ENCODE peak calls at places on chromosomes 1 and 21, in five cellular contexts. I is brain microvascular endothelial cell; Y is activated CD8-positive, alpha-beta T cell treated with anti-CD3 and anti-CD28 coated beads for 36 hours; C is lower leg skin; W is dorsolateral prefrontal cortex. P is an unnamed sample.

GRCh38 chr1:114034561-114035303 is 55.5 kb downstream of the OLFML3 start:
- DNase-seq in Y (no peak), I (no peak), C (no peak), W (no peak), P (no peak)

GRCh38 chr1:111851552-111851951 is 95.9 kb downstream of the DDX20 start:
- DNase-seq in W (no peak), Y (no peak), I (no peak), C (no peak), P (no peak)

GRCh38 chr1:81757398-81758020 is 43.2 kb upstream of the ADGRL2 start:
- DNase-seq in W (no peak), I (no peak), C (no peak), Y (no peak), P (no peak)

GRCh38 chr1:41481109-41481775 is 3.2 kb downstream of the EDN2 start:
- DNase-seq in W (no peak), I (no peak), Y (no peak), C (no peak), P (no peak)

GRCh38 chr1:33081554-33082305 is 777 bp downstream of the AZIN2 start:
- DNase-seq in W (no peak), Y (no peak), I (no peak), C (no peak), P (no peak)

GRCh38 chr1:183093821-183094287 is 70.6 kb downstream of the LAMC1 start:
- DNase-seq in Y (no peak), I (no peak), C (no peak), W (no peak), P (no peak)

GRCh38 chr21:45200596-45201296 is 86.9 kb downstream of the POFUT2 start:
- DNase-seq in W (no peak), I (no peak), Y (no peak), C (no peak), P (no peak)

GRCh38 chr1:185104083-185104482 is 52.7 kb downstream of the TRMT1L start:
- DNase-seq in I (no peak), W (no peak), Y (no peak), C (no peak), P (no peak)

GRCh38 chr1:202143011-202143767 is 1.3 kb downstream of the ARL8A start:
- DNase-seq in W (no peak), Y (peak), C (no peak), I (no peak), P (peak)

GRCh38 chr1:57278558-57278957 is 145.3 kb downstream of the DAB1 start:
- DNase-seq in I (no peak), C (no peak), Y (no peak), W (no peak), P (no peak)

GRCh38 chr1:207833381-207833780 is 77.5 kb downstream of the CD34 start:
- DNase-seq in W (no peak), I (no peak), C (peak), Y (no peak), P (no peak)

GRCh38 chr1:224565611-224566406 is 50.3 kb upstream of the CNIH3 start:
- DNase-seq in C (no peak), Y (no peak), I (no peak), W (no peak), P (no peak)

GRCh38 chr1:29599071-29599470 is 362.7 kb downstream of the PTPRU start:
- DNase-seq in C (no peak), W (no peak), I (no peak), Y (no peak), P (no peak)

GRCh38 chr1:11198851-11199628 is 9.9 kb downstream of the ANGPTL7 start:
- DNase-seq in I (no peak), C (no peak), Y (no peak), W (peak), P (no peak)

GRCh38 chr1:44811234-44811633 is 2.9 kb downstream of the BTBD19 start:
- DNase-seq in W (no peak), C (peak), Y (peak), I (no peak), P (no peak)

GRCh38 chr21:36700295-36700960 is 1.5 kb downstream of the SIM2 start:
- DNase-seq in C (no peak), Y (no peak), W (no peak), I (no peak), P (peak)

GRCh38 chr1:117017062-117017461 is 15.5 kb downstream of the CD101 start:
- DNase-seq in I (no peak), C (no peak), Y (no peak), W (peak), P (no peak)

GRCh38 chr21:40829791-40830190 is 17.2 kb downstream of the DSCAM start:
- DNase-seq in W (no peak), I (no peak), C (no peak), Y (no peak), P (no peak)

GRCh38 chr1:26284597-26285351 is 4.9 kb downstream of the SH3BGRL3 start:
- DNase-seq in Y (peak), W (peak), I (peak), C (peak), P (peak)

GRCh38 chr1:227950735-227951224 is 3.0 kb upstream of the WNT9A start:
- DNase-seq in Y (no peak), C (peak), W (no peak), I (no peak), P (no peak)

GRCh38 chr1:21325231-21325718 is 35.0 kb upstream of the ECE1 start:
- DNase-seq in C (no peak), I (no peak), W (no peak), Y (peak), P (no peak)

GRCh38 chr1:194151056-194151455 is 964.6 kb upstream of the B3GALT2 start:
- DNase-seq in C (no peak), W (no peak), I (no peak), Y (no peak), P (no peak)

GRCh38 chr1:181094813-181095212 is 6.3 kb downstream of the IER5 start:
- DNase-seq in C (no peak), Y (no peak), W (no peak), I (peak), P (no peak)

GRCh38 chr1:64100791-64101190 is 102.6 kb upstream of the UBE2U start:
- DNase-seq in W (no peak), Y (no peak), C (no peak), I (no peak), P (no peak)

GRCh38 chr1:175922254-175922881 is 179.0 kb upstream of the TNR start:
- DNase-seq in W (no peak), Y (no peak), I (no peak), C (no peak), P (no peak)

GRCh38 chr21:38953516-38953915 is 147.8 kb downstream of the ETS2 start:
- DNase-seq in Y (no peak), W (no peak), C (no peak), I (no peak), P (no peak)

GRCh38 chr1:40766017-40766416 is 17.6 kb upstream of the KCNQ4 start:
- DNase-seq in W (no peak), Y (no peak), C (no peak), I (peak), P (no peak)

GRCh38 chr1:106523448-106523847 is 533.0 kb upstream of the PRMT6 start:
- DNase-seq in Y (no peak), C (no peak), I (no peak), W (no peak), P (no peak)

GRCh38 chr1:25641931-25642611 is 25.5 kb downstream of the MAN1C1 start:
- DNase-seq in I (no peak), C (peak), Y (no peak), W (no peak), P (no peak)

GRCh38 chr1:46179138-46180081 is 3.1 kb upstream of the P3R3URF start:
- DNase-seq in I (peak), W (peak), Y (peak), C (peak), P (peak)

GRCh38 chr1:247433922-247434476 is 18.0 kb downstream of the NLRP3 start:
- DNase-seq in C (no peak), W (no peak), Y (no peak), I (no peak), P (no peak)

GRCh38 chr1:232335261-232335660 is 294.7 kb downstream of the SIPA1L2 start:
- DNase-seq in Y (peak), W (no peak), C (no peak), I (no peak), P (no peak)

GRCh38 chr1:26360051-26360806 is 6.3 kb upstream of the CRYBG2 start:
- DNase-seq in W (no peak), Y (peak), I (no peak), C (no peak), P (peak)

GRCh38 chr1:201171063-201172036 is 17.1 kb upstream of the TMEM9 start:
- DNase-seq in Y (peak), I (peak), W (peak), C (peak), P (peak)

GRCh38 chr1:70990460-70991253 is 57.0 kb downstream of the PTGER3 start:
- DNase-seq in W (no peak), I (no peak), C (no peak), Y (no peak), P (no peak)

GRCh38 chr21:44299458-44300261 is at the start of gene PFKL:
- DNase-seq in I (peak), Y (peak), W (peak), C (peak), P (peak)

GRCh38 chr1:8303141-8303540 is 14.8 kb upstream of the SLC45A1 start:
- DNase-seq in W (no peak), I (peak), C (no peak), Y (no peak), P (no peak)

GRCh38 chr1:190474587-190475305 is 2.9 kb downstream of the BRINP3 start:
- DNase-seq in I (no peak), Y (no peak), C (no peak), W (peak), P (no peak)

GRCh38 chr1:116439701-116440100 is 66.7 kb downstream of the ATP1A1 start:
- DNase-seq in Y (no peak), W (no peak), I (no peak), C (no peak), P (no peak)

GRCh38 chr1:230465701-230466100 is 39.6 kb upstream of the PGBD5 start:
- DNase-seq in Y (no peak), W (no peak), I (no peak), C (no peak), P (no peak)

DNA sequence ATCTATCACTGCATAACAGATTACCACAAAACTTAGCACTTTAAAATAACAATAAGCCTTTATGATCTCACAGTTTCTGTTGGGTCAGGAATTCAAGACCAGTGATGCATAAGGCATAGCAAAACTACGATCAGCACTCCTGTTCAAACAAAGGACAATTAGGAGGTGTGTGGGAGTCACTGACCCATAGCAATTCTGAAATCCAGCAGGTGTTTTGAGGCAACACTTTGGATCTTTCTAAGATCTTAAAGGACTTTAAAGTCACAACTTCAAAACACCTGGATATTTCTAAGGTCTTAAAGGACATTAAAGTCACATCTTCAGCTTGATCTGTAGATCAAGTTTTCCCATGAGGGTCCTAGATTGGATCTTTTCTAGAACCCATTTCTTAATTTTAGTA is 35.3 kb downstream of the AKT3 start:
- DNase-seq in I (no peak), Y (no peak), C (no peak), W (no peak), P (no peak)
- TF ChIP-seq CTCF in I (no peak), Y (no peak), C (no peak), W (no peak), P (no peak)

GRCh38 chr1:17739050-17739449 is 16.1 kb upstream of the ACTL8 start:
- DNase-seq in C (no peak), W (no peak), I (no peak), Y (no peak), P (no peak)

GRCh38 chr1:17743028-17743706 is 12.0 kb upstream of the ACTL8 start:
- DNase-seq in I (no peak), W (no peak), Y (no peak), C (no peak), P (no peak)

GRCh38 chr1:17742590-17742989 is 12.5 kb upstream of the ACTL8 start:
- DNase-seq in I (no peak), Y (no peak), C (no peak), W (no peak), P (no peak)

GRCh38 chr1:17743925-17744324 is 11.2 kb upstream of the ACTL8 start:
- DNase-seq in C (no peak), W (no peak), Y (no peak), I (no peak), P (no peak)

DNA sequence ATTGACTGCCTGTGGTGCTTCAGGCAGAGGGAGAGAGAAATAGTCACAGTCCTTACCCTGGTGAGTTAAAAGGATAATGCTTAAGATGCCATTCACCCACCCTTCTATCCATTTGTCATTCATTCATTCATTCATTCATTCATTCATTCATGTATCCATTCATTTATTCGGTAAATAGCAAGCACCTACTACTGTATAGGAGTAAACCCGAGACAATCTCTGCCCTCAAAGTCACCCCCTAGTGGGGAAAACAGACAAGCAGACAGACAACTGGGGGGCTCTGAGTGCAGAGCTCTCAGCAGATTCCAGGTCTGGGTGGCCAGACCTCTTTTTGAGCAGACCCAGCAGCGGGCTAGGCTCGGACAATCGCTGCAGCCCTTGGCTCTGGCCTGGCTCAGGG is 14.1 kb upstream of the ACTL8 start:
- DNase-seq in C (no peak), Y (no peak), W (no peak), I (no peak), P (no peak)
- TF ChIP-seq CTCF in C (no peak), Y (no peak), W (no peak), I (no peak), P (no peak)

GRCh38 chr1:206738370-206739366 is 31.9 kb upstream of the IL19 start:
- DNase-seq in Y (peak), I (no peak), W (no peak), C (peak), P (peak)
- TF ChIP-seq CTCF in Y (no peak), I (peak), W (peak), C (no peak), P (peak)

DNA sequence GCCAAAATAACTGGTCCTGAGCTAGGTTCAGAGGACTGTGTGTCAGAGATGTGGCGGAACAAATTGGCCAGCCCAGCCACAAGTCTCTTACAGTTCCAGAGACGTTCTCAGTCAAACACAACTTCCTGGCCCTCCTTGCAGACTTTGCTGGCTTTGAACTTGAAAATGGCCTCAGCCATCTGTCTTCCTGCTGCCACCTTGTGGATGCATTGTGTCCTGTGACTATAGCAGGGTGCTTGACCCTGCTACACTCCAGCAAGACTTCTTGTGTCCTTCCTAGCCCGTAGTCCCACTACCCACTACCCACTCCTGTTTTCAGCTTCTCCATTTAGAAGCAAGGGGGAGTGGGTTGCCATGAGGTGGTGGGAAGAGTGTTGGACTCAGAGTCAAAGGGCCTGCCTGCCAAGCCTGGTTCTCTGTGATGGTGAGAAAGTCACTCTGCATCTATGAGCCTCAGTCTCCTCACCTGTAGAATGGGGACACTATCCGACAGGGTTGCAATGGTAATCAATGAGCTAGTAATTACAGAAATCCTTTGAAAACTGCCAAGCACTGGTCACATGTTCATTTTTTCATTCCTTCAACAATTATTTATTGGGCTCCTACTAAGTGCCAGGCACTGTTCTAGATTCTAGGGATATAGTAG is 109.9 kb downstream of the IGSF21 start:
- DNase-seq in Y (peak), C (no peak), I (no peak), W (no peak), P (peak)
- TF ChIP-seq CTCF in Y (no peak), C (no peak), I (peak), W (peak), P (peak)

GRCh38 chr1:6496890-6497214 is 5.4 kb upstream of the PLEKHG5 start:
- DNase-seq in C (no peak), I (no peak), W (no peak), Y (no peak), P (no peak)
- TF ChIP-seq CTCF in C (no peak), I (no peak), W (no peak), Y (no peak), P (no peak)